ENCODE peak calls at places on chromosome X, in six cellular contexts. L, P, G, K, W and X are unnamed samples.

GRCh38 chrX:13283512-13283911 is 36.3 kb downstream of the ATXN3L start:
- DNase-seq in P (no peak), K (no peak), G (peak), W (no peak), L (no peak), X (no peak)

GRCh38 chrX:65720580-65720979 is 53.1 kb downstream of the MSN start:
- DNase-seq in K (no peak), W (no peak), G (no peak), L (no peak), P (no peak), X (no peak)

GRCh38 chrX:2387614-2388239 is 113.0 kb downstream of the DHRSX start:
- DNase-seq in P (no peak), K (peak), L (peak), G (no peak), W (no peak), X (no peak)

GRCh38 chrX:45710081-45710801 is 509.6 kb upstream of the DIPK2B start:
- DNase-seq in P (no peak), G (peak), L (peak), K (peak), W (no peak), X (peak)

GRCh38 chrX:120791013-120791643 is 84.5 kb downstream of the CT47B1 start:
- DNase-seq in P (no peak), L (peak), K (peak), G (peak), W (no peak), X (no peak)

GRCh38 chrX:31497086-31497485 is 425.2 kb upstream of the FTHL17 start:
- DNase-seq in L (peak), G (peak), K (peak), W (no peak), P (no peak), X (no peak)

GRCh38 chrX:153583433-153583832 is 15.5 kb downstream of the CCNQ start:
- DNase-seq in K (no peak), P (no peak), L (no peak), W (no peak), G (no peak), X (no peak)

GRCh38 chrX:136271300-136271699 is 20.1 kb upstream of the MAP7D3 start:
- DNase-seq in W (no peak), G (no peak), K (no peak), L (no peak), P (no peak), X (no peak)

GRCh38 chrX:30887288-30887687 is 1.8 kb downstream of the TAB3 start:
- DNase-seq in W (no peak), K (no peak), G (no peak), P (no peak), L (no peak), X (no peak)

GRCh38 chrX:73400136-73400748 is 46.6 kb upstream of the CDX4 start:
- DNase-seq in G (no peak), W (no peak), L (no peak), K (no peak), P (no peak), X (no peak)

GRCh38 chrX:327660-328126 is 9.1 kb upstream of the GTPBP6 start:
- DNase-seq in P (no peak), G (no peak), L (no peak), K (no peak), W (no peak), X (peak)

GRCh38 chrX:105006103-105006502 is 214.4 kb downstream of the TEX13A start:
- DNase-seq in K (no peak), W (no peak), L (no peak), G (no peak), P (no peak), X (no peak)

GRCh38 chrX:85288992-85289723 is 45.4 kb downstream of the ZNF711 start:
- DNase-seq in L (no peak), G (no peak), K (no peak), P (no peak), W (no peak), X (no peak)

GRCh38 chrX:11138498-11139390 is 27.6 kb downstream of the HCCS start:
- DNase-seq in K (no peak), G (no peak), P (no peak), L (no peak), W (no peak), X (no peak)

GRCh38 chrX:110145305-110145704 is 142.4 kb downstream of the TMEM164 start:
- DNase-seq in W (no peak), L (no peak), G (no peak), P (no peak), K (no peak), X (no peak)